ENCODE peak calls at places on chromosomes 11 and 22, in five cellular contexts. X, V, S, P and R are unnamed samples. For H3K4me1, the result is how much of the 10 kb centered on the place peaks cover.

GRCh38 chr11:46554205-46555162 is 39.3 kb downstream of the AMBRA1 start:
- DNase-seq in X (no peak), V (no peak), S (no peak), P (no peak), R (no peak)

GRCh38 chr11:33521384-33521783 is 179.2 kb downstream of the C11orf91 start:
- DNase-seq in X (no peak), V (no peak), S (no peak), P (no peak), R (no peak)

GRCh38 chr11:11148104-11148509 is 204.9 kb downstream of the CSNK2A3 start:
- DNase-seq in X (peak), V (peak), S (peak), P (peak), R (peak)

GRCh38 chr22:41636467-41636866 is 15.4 kb downstream of the XRCC6 start:
- DNase-seq in X (no peak), V (peak), S (no peak), P (no peak), R (no peak)

GRCh38 chr11:123174196-123175183 is 20.6 kb downstream of the CLMP start:
- DNase-seq in X (peak), V (peak), S (peak), P (peak), R (peak)

GRCh38 chr11:27161071-27161470 is 120.5 kb downstream of the BBOX1 start:
- DNase-seq in X (no peak), V (no peak), S (no peak), P (no peak), R (no peak)

GRCh38 chr11:69004411-69005182 is 8.4 kb downstream of the MRGPRF start:
- DNase-seq in X (no peak), V (no peak), S (no peak), P (no peak), R (no peak)

GRCh38 chr11:125680747-125681146 is at the start of gene ACRV1:
- DNase-seq in X (no peak), V (no peak), S (no peak), P (no peak), R (no peak)

GRCh38 chr22:46564084-46564714 is 26.8 kb upstream of the CELSR1 start:
- DNase-seq in X (peak), V (no peak), S (no peak), P (no peak), R (no peak)

GRCh38 chr11:116420770-116421528 is 351.8 kb downstream of the BUD13 start:
- DNase-seq in X (no peak), V (no peak), S (no peak), P (no peak), R (no peak)

GRCh38 chr22:28441720-28442263 is 237.8 kb downstream of the TTC28 start:
- DNase-seq in X (no peak), V (no peak), S (no peak), P (peak), R (no peak)

GRCh38 chr11:108511851-108512474 is 13.8 kb upstream of the POGLUT3 start:
- DNase-seq in X (no peak), V (no peak), S (no peak), P (no peak), R (no peak)

GRCh38 chr11:1395773-1396374 is 6.1 kb downstream of the BRSK2 start:
- DNase-seq in X (no peak), V (peak), S (no peak), P (no peak), R (no peak)

GRCh38 chr11:119368121-119369034 is 13.1 kb downstream of the USP2 start:
- DNase-seq in X (peak), V (peak), S (peak), P (peak), R (no peak)

GRCh38 chr22:27462190-27462589 is 339.4 kb downstream of the MN1 start:
- DNase-seq in X (no peak), V (no peak), S (no peak), P (no peak), R (no peak)

GRCh38 chr11:58513747-58514367 is 6.0 kb upstream of the OR5B21 start:
- DNase-seq in X (peak), V (no peak), S (no peak), P (peak), R (no peak)

GRCh38 chr11:91220476-91221202 is 997.8 kb upstream of the CHORDC1 start:
- DNase-seq in X (no peak), V (no peak), S (no peak), P (no peak), R (no peak)

GRCh38 chr11:116638463-116638862 is 134.3 kb downstream of the BUD13 start:
- DNase-seq in X (no peak), V (no peak), S (no peak), P (no peak), R (no peak)

GRCh38 chr11:103596323-103596722 is 440.1 kb upstream of the DDI1 start:
- DNase-seq in X (no peak), V (no peak), S (no peak), P (no peak), R (no peak)

GRCh38 chr11:122998727-122999370 is 17.2 kb upstream of the BSX start:
- DNase-seq in X (no peak), V (no peak), S (no peak), P (no peak), R (no peak)

GRCh38 chr11:46367244-46367915 is 14.1 kb upstream of the MDK start:
- DNase-seq in X (peak), V (peak), S (peak), P (peak), R (no peak)

GRCh38 chr11:313304-313786 is 495 bp upstream of the IFITM1 start:
- DNase-seq in X (no peak), V (no peak), S (no peak), P (no peak), R (no peak)
- H3K4me1 ChIP-seq in X (under half), V (under half), S (under half), P (under half), R (under half)

GRCh38 chr22:37625737-37626136 is 13.7 kb upstream of the SH3BP1 start:
- DNase-seq in X (no peak), V (no peak), S (no peak), P (no peak), R (no peak)

GRCh38 chr22:37627091-37627490 is 12.4 kb upstream of the SH3BP1 start:
- DNase-seq in X (no peak), V (no peak), S (no peak), P (no peak), R (no peak)

GRCh38 chr22:37626556-37627075 is 12.9 kb upstream of the SH3BP1 start:
- DNase-seq in X (peak), V (no peak), S (no peak), P (no peak), R (no peak)

GRCh38 chr22:37624876-37625275 is 14.6 kb upstream of the SH3BP1 start:
- DNase-seq in X (no peak), V (no peak), S (no peak), P (peak), R (no peak)

DNA sequence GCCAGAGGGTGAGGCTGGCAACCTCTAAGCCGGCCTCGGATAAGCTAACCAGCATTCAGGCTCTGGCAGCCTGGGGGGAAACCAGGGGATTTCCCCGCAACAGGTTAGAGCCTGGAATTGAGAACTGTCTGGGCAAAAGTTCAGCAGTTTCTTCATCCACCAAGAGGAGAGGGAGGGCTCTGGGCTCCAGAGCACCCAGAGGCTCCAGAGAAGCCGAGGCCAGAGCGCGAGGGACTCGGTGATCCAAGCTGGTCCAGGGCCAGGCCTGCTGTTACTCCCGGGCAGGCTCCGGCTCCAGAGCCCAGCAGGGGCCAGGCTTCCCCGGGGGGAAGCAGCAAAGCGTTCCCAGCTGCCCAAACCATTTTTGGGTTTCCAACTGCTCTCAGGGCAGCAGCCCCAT is 13.3 kb upstream of the SH3BP1 start:
- DNase-seq in X (peak), V (peak), S (peak), P (peak), R (no peak)
- H3K4me1 ChIP-seq in X (under half), V (under half), S (under half), P (under half), R (under half)

GRCh38 chr22:23471698-23472097 is 108.4 kb downstream of the IGLL1 start:
- DNase-seq in X (no peak), V (no peak), S (no peak), P (no peak), R (no peak)

GRCh38 chr22:23466351-23466750 is 113.7 kb downstream of the IGLL1 start:
- DNase-seq in X (no peak), V (no peak), S (no peak), P (no peak), R (no peak)

DNA sequence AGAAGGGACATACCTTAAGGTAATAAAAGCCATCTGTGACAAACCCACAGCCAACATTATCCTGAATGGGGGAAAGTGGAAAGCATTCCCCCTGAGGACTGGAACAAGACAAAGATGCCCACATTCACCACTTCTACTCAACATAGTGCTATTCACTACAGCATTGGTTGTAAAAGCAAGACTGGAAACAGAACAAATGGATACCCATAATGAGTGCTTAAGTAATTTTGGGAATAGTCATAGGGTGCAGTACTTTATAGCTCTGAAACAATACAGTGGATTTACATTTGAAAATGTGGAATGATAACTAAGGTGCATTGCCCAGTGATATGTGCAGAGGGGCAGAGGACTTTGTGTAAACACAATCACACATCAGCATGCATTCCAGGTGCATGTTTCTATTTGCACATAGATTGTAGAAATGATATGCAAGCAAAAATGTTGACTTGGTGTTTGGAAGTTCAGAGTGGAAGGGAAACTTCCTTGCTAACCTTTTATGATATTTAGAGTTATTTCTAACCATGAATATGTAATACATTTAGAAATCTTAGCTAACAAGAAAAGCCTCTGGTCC is 112.3 kb downstream of the IGLL1 start:
- DNase-seq in X (no peak), V (no peak), S (no peak), P (no peak), R (no peak)
- H3K4me1 ChIP-seq in X (under half), V (under half), S (under half), P (under half), R (under half)

DNA sequence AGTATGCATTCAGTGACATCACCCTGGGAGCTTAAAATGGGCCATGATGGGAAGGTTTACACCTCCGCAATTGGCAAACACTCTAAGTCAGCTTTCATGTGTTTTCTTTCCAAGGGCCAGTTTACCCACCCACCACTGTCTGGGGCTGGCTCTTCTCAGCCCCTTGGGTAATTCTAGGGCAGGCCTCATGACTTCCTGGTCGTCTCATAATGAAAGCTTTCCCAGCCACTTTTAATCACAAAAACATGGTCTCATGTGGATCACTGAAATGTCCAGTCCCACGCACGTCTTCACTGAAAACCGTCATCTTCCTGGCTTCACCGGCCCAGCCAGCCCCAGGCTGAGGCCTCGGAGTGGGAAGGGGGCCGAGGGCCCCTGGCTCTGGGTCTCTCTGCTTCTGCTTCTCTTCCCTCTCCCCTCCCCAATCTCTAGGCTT is 58.5 kb upstream of the ANO1 start:
- DNase-seq in X (no peak), V (no peak), S (no peak), P (no peak), R (no peak)
- H3K4me1 ChIP-seq in X (under half), V (under half), S (under half), P (under half), R (under half)

GRCh38 chr22:36378080-36378788 is 9.5 kb downstream of the MYH9 start:
- DNase-seq in X (no peak), V (no peak), S (no peak), P (no peak), R (no peak)
- H3K4me1 ChIP-seq in X (half or more), V (half or more), S (under half), P (half or more), R (half or more)

GRCh38 chr11:121536116-121536515 is 83.3 kb upstream of the SORL1-AS1 start:
- DNase-seq in X (no peak), V (no peak), S (no peak), P (no peak), R (no peak)
- H3K4me1 ChIP-seq in X (under half), V (under half), S (under half), P (under half), R (under half)

DNA sequence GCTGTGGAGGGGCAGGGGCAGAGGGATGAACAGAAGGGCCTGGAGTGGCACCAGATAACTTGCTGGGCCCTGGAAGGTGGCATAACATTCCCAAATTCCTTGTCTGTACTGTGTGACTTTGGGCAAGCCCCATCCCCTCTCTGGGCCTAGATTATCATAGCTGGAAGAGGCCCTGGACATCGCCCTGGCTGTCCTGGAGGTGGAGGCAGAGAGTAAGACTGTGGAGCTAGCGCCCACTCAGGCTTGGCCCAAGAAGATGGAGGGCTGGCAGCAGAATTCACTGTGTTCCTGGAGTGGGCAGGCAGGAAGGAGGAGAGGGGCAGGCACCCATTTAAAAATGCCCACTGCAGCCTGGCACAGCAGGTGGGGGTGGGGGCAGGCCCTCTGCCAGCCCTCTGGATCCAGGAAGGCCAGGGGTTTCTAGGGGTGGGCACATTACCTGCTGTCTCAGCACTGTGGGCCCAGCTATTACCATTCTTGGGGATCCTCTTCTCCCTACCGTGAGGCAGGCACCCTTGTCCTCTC is 22.6 kb downstream of the ARHGEF17 start:
- DNase-seq in X (no peak), V (no peak), S (no peak), P (no peak), R (no peak)
- H3K4me1 ChIP-seq in X (half or more), V (under half), S (under half), P (under half), R (half or more)

GRCh38 chr11:67265633-67266423 is 445 bp upstream of the GRK2 start:
- DNase-seq in X (peak), V (peak), S (peak), P (peak), R (no peak)
- H3K4me1 ChIP-seq in X (half or more), V (under half), S (under half), P (half or more), R (under half)

GRCh38 chr22:20547029-20547428 is 39.6 kb downstream of the MED15 start:
- DNase-seq in X (no peak), V (no peak), S (no peak), P (no peak), R (no peak)

GRCh38 chr22:20549232-20549841 is 41.9 kb downstream of the MED15 start:
- DNase-seq in X (no peak), V (peak), S (peak), P (peak), R (no peak)

GRCh38 chr22:20546541-20546950 is 39.1 kb downstream of the MED15 start:
- DNase-seq in X (no peak), V (no peak), S (peak), P (no peak), R (no peak)

GRCh38 chr22:20550057-20550817 is 42.8 kb downstream of the MED15 start:
- DNase-seq in X (no peak), V (no peak), S (peak), P (no peak), R (no peak)

GRCh38 chr22:20548806-20549205 is 41.4 kb downstream of the MED15 start:
- DNase-seq in X (no peak), V (no peak), S (peak), P (no peak), R (no peak)
- H3K4me1 ChIP-seq in X (under half), V (half or more), S (under half), P (under half), R (under half)

DNA sequence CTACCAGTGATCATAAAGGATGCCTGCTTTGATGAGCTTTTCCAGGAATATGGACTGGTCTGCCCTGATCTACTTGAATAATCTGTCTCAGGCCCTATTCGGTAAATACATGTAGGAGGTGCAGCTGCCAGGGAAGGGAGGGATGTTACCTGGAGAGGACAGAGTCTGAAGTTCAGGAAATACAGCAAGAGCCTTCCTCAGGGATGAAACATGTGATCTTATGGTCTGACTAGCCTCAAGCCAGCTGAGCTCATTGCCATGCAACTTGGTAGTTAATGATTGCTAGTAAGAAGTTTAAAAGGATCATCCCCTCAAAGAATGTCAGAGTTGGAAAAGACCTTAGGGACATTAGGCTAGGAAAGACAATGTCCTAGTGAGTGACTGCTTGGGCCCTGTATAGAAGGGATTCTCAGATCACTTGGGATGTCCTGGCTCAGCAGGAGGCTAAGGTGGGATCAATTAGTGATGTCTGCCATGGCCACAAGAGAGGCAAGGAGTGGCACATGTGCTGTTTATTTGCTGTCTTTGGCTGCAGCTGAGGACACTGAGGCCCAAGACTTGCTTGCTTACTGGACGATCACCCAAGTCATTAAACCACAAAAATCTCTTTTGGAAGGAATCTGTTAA is 18.5 kb downstream of the PTPRJ start:
- DNase-seq in X (peak), V (no peak), S (no peak), P (no peak), R (no peak)
- H3K4me1 ChIP-seq in X (under half), V (under half), S (under half), P (under half), R (under half)